ENCODE peak calls at places on chromosomes 2 and 18, in four cellular contexts. V is psoas muscle, C is NCI-H1105 treated with DMSO at 0.1 percent for 48 hours, J is heart right ventricle. X is an unnamed sample.

GRCh38 chr18:48728204-48728833 is 189.5 kb downstream of the CTIF start:
- DNase-seq in J (no peak), V (no peak), C (no peak), X (peak)

GRCh38 chr2:71746946-71747501 is 293.7 kb downstream of the DYSF start:
- DNase-seq in J (peak), V (peak), C (no peak), X (peak)

GRCh38 chr2:60821587-60822302 is 59.6 kb upstream of the REL start:
- DNase-seq in V (no peak), J (no peak), C (no peak), X (no peak)

GRCh38 chr2:68715353-68716041 is 19.1 kb upstream of the ARHGAP25 start:
- DNase-seq in J (no peak), V (peak), C (peak), X (peak)

GRCh38 chr18:32804126-32804888 is 31.5 kb upstream of the KLHL14 start:
- DNase-seq in J (no peak), V (no peak), C (no peak), X (no peak)

GRCh38 chr2:163715199-163715598 is 20.6 kb downstream of the FIGN start:
- DNase-seq in C (no peak), J (no peak), V (no peak), X (no peak)

GRCh38 chr2:161044095-161044874 is 115.9 kb upstream of the TANK start:
- DNase-seq in C (no peak), J (no peak), V (peak), X (no peak)

GRCh38 chr2:239445771-239446524 is 45.1 kb upstream of the HDAC4 start:
- DNase-seq in C (no peak), J (no peak), V (no peak), X (no peak)

GRCh38 chr2:43041167-43041566 is 185.2 kb downstream of the ZFP36L2 start:
- DNase-seq in J (no peak), V (peak), C (no peak), X (no peak)

GRCh38 chr2:182447843-182448242 is 21.0 kb upstream of the PDE1A start:
- DNase-seq in C (no peak), J (no peak), V (no peak), X (no peak)

GRCh38 chr2:45778720-45779171 is 127.3 kb downstream of the PRKCE start:
- DNase-seq in C (peak), J (no peak), V (peak), X (no peak)

GRCh38 chr18:27847412-27847811 is 329.5 kb downstream of the CDH2 start:
- DNase-seq in J (no peak), V (no peak), C (no peak), X (no peak)

GRCh38 chr2:191180712-191181111 is 29.9 kb upstream of the STAT4 start:
- DNase-seq in V (no peak), C (no peak), J (no peak), X (no peak)

GRCh38 chr18:77671456-77672167 is 422.0 kb downstream of the GALR1 start:
- DNase-seq in V (no peak), J (no peak), C (no peak), X (no peak)

GRCh38 chr18:62453864-62454263 is 69.0 kb upstream of the ZCCHC2 start:
- DNase-seq in J (no peak), C (no peak), V (no peak), X (no peak)

GRCh38 chr2:12931211-12931844 is 214.6 kb downstream of the TRIB2 start:
- DNase-seq in V (no peak), J (no peak), C (peak), X (no peak)

GRCh38 chr2:171225302-171225980 is 64.7 kb upstream of the TLK1 start:
- DNase-seq in V (no peak), J (no peak), C (no peak), X (no peak)

X was measured in lower lobe of right lung.